ENCODE peak calls at places on chromosome 18, in six cellular contexts. C is aorta; Z is iPS DF 6.9; E is cardiac muscle cell; T is CD4-positive, alpha-beta memory T cell; R is tibial artery. A is an unnamed sample.

GRCh38 chr18:47184419-47185050 is 8.4 kb upstream of the IER3IP1 start:
- DNase-seq in E (peak; percentile 58), T (no peak), Z (no peak), R (no peak), C (no peak), A (peak; percentile 2)

GRCh38 chr18:11667578-11667977 is 21.5 kb upstream of the GNAL start:
- DNase-seq in T (no peak), R (no peak), C (no peak), E (no peak), Z (no peak), A (no peak)

GRCh38 chr18:8474661-8475060 is 134.6 kb upstream of the RAB12 start:
- DNase-seq in C (no peak), T (no peak), E (no peak), Z (no peak), R (no peak), A (no peak)

GRCh38 chr18:48859311-48860275 is 91.2 kb downstream of the SMAD7 start:
- DNase-seq in T (no peak), E (no peak), Z (no peak), R (no peak), C (peak; percentile 75), A (no peak)

GRCh38 chr18:7721532-7721931 is 154.4 kb downstream of the PTPRM start:
- DNase-seq in C (no peak), T (no peak), Z (no peak), E (no peak), R (no peak), A (no peak)

GRCh38 chr18:12434541-12434929 is 26.8 kb downstream of the PRELID3A start:
- DNase-seq in E (no peak), Z (no peak), R (no peak), C (no peak), T (no peak), A (no peak)

GRCh38 chr18:69528439-69528838 is 127.8 kb downstream of the DOK6 start:
- DNase-seq in R (no peak), T (no peak), E (peak; percentile 65), Z (no peak), C (no peak), A (peak; percentile 39)

GRCh38 chr18:7924616-7925015 is 357.5 kb downstream of the PTPRM start:
- DNase-seq in T (no peak), E (peak; percentile 20), Z (no peak), C (no peak), R (no peak), A (no peak)

GRCh38 chr18:25592804-25593360 is 240.9 kb upstream of the ZNF521 start:
- DNase-seq in C (no peak), R (no peak), E (no peak), Z (no peak), T (no peak), A (no peak)

GRCh38 chr18:9092665-9093064 is 9.8 kb upstream of the NDUFV2 start:
- DNase-seq in R (no peak), C (no peak), Z (no peak), T (no peak), E (peak; percentile 68), A (no peak)

DNA sequence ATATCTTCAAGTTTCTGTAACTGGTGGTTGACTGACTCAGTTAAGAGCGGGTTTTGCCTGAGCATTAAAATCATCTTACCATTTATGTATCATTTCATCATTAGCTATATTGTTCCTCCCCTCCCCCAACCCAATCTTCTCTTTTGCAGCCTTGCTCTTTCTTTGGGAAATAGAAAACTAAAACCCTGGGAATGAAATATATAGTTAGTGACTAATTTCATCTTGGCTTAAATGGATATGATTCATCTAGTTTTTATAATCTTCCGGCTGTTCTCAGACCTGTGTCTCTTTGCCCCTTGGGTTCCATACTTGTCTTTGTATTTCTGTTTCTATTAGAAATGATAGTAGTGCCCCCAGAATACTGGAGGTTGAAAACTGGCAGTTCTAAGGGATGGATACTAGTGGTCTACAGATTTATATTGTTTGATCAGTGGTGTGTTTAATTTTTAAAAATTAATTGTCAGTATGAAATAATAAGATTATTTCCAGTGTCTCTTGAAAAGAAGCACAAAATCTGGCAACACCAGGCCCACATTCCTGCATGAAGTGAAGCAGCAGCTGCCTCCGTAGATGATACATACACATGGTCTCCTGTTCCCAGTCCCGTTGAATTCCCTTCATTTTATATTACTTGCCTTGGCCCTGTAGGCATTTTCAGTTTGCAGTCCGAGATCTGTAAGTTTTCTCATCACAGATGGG is 44.5 kb downstream of the PHLPP1 start:
- DNase-seq in C (no peak), R (no peak), E (peak; percentile 24), T (no peak), Z (no peak), A (no peak)
- H3K4me1 ChIP-seq in C (peaks cover 4% of the 10 kb centered on the region), R (no peaks in the 10 kb centered on the region), E (peaks cover 5% of the 10 kb centered on the region), T (no peaks in the 10 kb centered on the region), Z (peaks cover 13% of the 10 kb centered on the region), A (peaks cover 14% of the 10 kb centered on the region)

DNA sequence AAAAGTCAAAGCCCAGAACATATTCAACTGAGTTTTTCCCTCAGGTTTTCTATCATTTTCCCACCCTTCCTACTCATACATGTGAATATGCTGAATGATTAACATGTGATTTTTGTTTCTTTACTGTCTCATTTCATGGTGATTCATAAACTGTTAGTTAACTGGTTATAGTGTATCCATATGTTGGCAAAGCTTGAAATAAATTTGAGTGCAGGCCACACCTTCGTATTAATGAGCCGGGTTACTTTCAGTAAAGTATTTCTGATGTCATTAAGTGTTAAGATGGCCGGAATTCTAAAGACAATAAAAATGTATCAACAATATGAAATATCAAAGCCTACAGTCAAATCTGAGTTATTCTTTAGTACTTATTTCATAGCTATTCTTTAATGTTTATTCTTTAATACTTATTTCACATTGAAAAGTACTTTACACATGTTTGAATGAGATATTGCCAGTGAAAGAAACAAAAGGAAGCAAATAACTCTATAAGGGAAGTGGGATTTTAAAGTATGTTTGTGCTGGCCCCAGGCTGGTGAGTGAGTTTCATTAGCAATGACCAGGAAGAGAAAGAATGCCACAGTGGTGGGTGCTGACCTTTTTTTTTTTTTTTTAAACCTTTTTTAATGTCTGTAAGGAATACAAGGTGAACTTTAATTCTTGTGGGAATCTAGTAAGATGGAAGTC is 178.6 kb downstream of the NEDD4L start:
- DNase-seq in Z (no peak), E (no peak), R (no peak), T (no peak), C (no peak), A (peak; percentile 53)
- H3K4me3 ChIP-seq in Z (no peak overlapping the region), E (no peak overlapping the region), R (no peak overlapping the region), T (no peak overlapping the region), C (no peak overlapping the region), A (no peak overlapping the region)

GRCh38 chr18:43682196-43682595 is 404.9 kb upstream of the SYT4 start:
- DNase-seq in R (no peak), T (no peak), E (no peak), C (no peak), Z (no peak), A (no peak)

GRCh38 chr18:43681661-43682060 is 404.4 kb upstream of the SYT4 start:
- DNase-seq in T (no peak), R (no peak), Z (no peak), E (no peak), C (no peak), A (no peak)

GRCh38 chr18:43680096-43680495 is 402.8 kb upstream of the SYT4 start:
- DNase-seq in Z (no peak), C (no peak), T (no peak), R (no peak), E (no peak), A (peak; percentile 74)
- H3K9me3 ChIP-seq in Z (no peaks in the 10 kb centered on the region), C (no peaks in the 10 kb centered on the region), T (no peaks in the 10 kb centered on the region), R (no peaks in the 10 kb centered on the region), E (no peaks in the 10 kb centered on the region), A (no peaks in the 10 kb centered on the region)

DNA sequence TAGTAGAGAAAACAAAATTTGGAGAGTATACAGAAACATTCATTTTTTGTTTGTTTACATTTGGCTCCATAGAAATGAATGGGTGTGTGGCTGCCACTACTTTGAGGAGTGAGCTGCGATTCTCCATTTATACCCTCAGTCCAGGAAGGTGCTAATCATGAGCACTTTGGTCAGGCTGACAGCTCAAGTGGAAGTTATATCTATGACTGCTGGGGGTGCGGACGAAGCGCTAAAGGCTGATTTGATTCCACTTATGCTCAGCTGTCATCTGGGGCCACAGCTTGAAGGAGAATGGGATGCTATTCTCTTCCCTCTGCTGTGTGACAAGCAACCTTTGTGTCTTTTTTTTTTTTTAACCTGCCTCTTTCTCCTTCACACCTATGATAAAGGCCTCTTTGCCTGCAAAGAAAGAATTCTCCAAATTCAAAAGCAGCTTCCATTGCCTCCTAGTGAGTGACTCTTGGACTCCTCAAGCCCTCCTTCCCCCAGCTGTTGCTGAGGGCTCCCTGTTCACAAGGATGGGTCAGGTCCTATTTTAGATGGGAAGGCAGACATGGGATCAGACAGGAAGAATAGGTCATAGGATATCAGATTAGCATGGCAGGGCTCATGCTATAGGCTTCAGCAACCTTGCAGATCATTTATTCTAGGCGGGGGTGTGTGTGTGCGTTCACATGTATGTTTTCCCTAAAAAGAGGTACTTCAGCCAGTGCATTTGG is 201.6 kb downstream of the SETBP1 start:
- DNase-seq in E (no peak), R (no peak), T (no peak), Z (no peak), C (no peak), A (no peak)
- H3K4me1 ChIP-seq in E (peaks cover 16% of the 10 kb centered on the region), R (peaks cover 18% of the 10 kb centered on the region), T (no peaks in the 10 kb centered on the region), Z (no peaks in the 10 kb centered on the region), C (peaks cover 2% of the 10 kb centered on the region), A (peaks cover 15% of the 10 kb centered on the region)

GRCh38 chr18:2169656-2170055 is 401.6 kb downstream of the METTL4 start:
- DNase-seq in T (no peak), R (no peak), E (no peak), C (no peak), Z (no peak), A (no peak)
- H3K4me3 ChIP-seq in T (no peak overlapping the region), R (no peak overlapping the region), E (no peak overlapping the region), C (no peak overlapping the region), Z (no peak overlapping the region), A (no peak overlapping the region)

A was measured in adipocyte.